ENCODE peak calls at places on chromosomes 16 and 17, in nine cellular contexts. F is stimulated activated CD8-positive, alpha-beta memory T cell treated with anti-CD3 and anti-CD28 coated beads, Interleukin-12 subunit alpha, Interleukin-12 subunit beta, amount 100 ng/mL, for 4 hours; U is effector memory CD4-positive, alpha-beta T cell; Q is ovary; X is activated effector memory CD4-positive, alpha-beta T cell treated with Interleukin-2 at 50 U/mL for 16 hours; H is COR-L47; O is activated CD4-positive, CD25-positive, alpha-beta regulatory T cell treated with anti-CD3 and anti-CD28 coated beads, Interleukin-2, amount 50 U/mL, for 16 hours; E is endothelial cell of umbilical vein; P is stimulated activated CD4-positive, alpha-beta T cell treated with anti-CD3 and anti-CD28 coated beads, Interleukin-4, amount 100 ng/mL, for 4 hours. M is an unnamed sample.

GRCh38 chr16:58025351-58026138 is at the start of gene MMP15:
- DNase-seq in E (peak), O (no peak), F (peak), U (peak), H (peak), X (peak), Q (peak), P (peak), M (peak)

GRCh38 chr16:85754403-85754802 is 3.5 kb upstream of the C16orf74 start:
- DNase-seq in O (no peak), E (no peak), Q (no peak), F (no peak), X (no peak), H (no peak), P (no peak), U (no peak), M (no peak)

GRCh38 chr16:75074920-75075687 is 41.5 kb downstream of the LDHD start:
- DNase-seq in X (peak), O (peak), P (peak), E (peak), U (peak), H (no peak), Q (no peak), F (peak), M (no peak)

GRCh38 chr17:76449126-76449525 is 3.8 kb downstream of the UBE2O start:
- DNase-seq in P (no peak), E (no peak), F (no peak), U (no peak), O (no peak), Q (no peak), X (no peak), H (no peak), M (no peak)

GRCh38 chr17:33038740-33039139 is 47.1 kb downstream of the SPACA3 start:
- DNase-seq in X (no peak), U (no peak), O (no peak), P (no peak), Q (peak), E (peak), F (no peak), H (no peak), M (no peak)

GRCh38 chr16:14586637-14587036 is 43.4 kb downstream of the PARN start:
- DNase-seq in Q (no peak), O (no peak), P (no peak), F (no peak), H (no peak), X (no peak), U (no peak), E (no peak), M (no peak)

GRCh38 chr17:47620503-47621245 is 29.0 kb upstream of the KPNB1 start:
- DNase-seq in X (no peak), H (peak), Q (no peak), U (no peak), O (no peak), P (no peak), F (no peak), E (no peak), M (no peak)

GRCh38 chr17:78724544-78724943 is 57.5 kb downstream of the CYTH1 start:
- DNase-seq in O (no peak), U (no peak), H (no peak), P (no peak), X (no peak), Q (no peak), F (no peak), E (no peak), M (no peak)

GRCh38 chr16:48003226-48003907 is 152.4 kb downstream of the ABCC12 start:
- DNase-seq in E (no peak), H (no peak), X (no peak), F (no peak), U (no peak), Q (no peak), P (no peak), O (no peak), M (no peak)

GRCh38 chr16:67406628-67407027 is 9.6 kb downstream of the ZDHHC1 start:
- DNase-seq in O (no peak), Q (no peak), H (no peak), E (peak), U (no peak), F (no peak), X (no peak), P (no peak), M (no peak)

GRCh38 chr17:36000730-36001108 is 634 bp downstream of the CCL15 start:
- DNase-seq in H (no peak), U (no peak), P (no peak), E (no peak), Q (no peak), O (no peak), F (no peak), X (no peak), M (no peak)

GRCh38 chr16:84501077-84501735 is 3.3 kb downstream of the MEAK7 start:
- DNase-seq in O (no peak), Q (peak), U (no peak), E (no peak), P (no peak), F (no peak), H (no peak), X (no peak), M (no peak)

GRCh38 chr16:17224859-17225258 is 245.9 kb downstream of the XYLT1 start:
- DNase-seq in U (no peak), X (no peak), P (no peak), F (peak), E (no peak), Q (peak), H (no peak), O (no peak), M (peak)

GRCh38 chr17:50909765-50910661 is 43.9 kb upstream of the TOB1 start:
- DNase-seq in U (peak), Q (no peak), F (peak), E (no peak), O (peak), X (peak), P (peak), H (no peak), M (no peak)

GRCh38 chr16:59543641-59544040 is 809.5 kb upstream of the GOT2 start:
- DNase-seq in Q (no peak), F (no peak), H (no peak), U (no peak), E (peak), O (no peak), X (no peak), P (no peak), M (no peak)

GRCh38 chr16:66510298-66510697 is 39.6 kb downstream of the TK2 start:
- DNase-seq in O (no peak), Q (no peak), X (no peak), U (no peak), P (no peak), E (no peak), H (no peak), F (no peak), M (no peak)

GRCh38 chr16:89909777-89910716 is 8.6 kb upstream of the MC1R start:
- DNase-seq in Q (peak), E (peak), F (no peak), O (peak), U (peak), X (peak), H (peak), P (peak), M (peak)

GRCh38 chr16:75481475-75481874 is 13.8 kb downstream of the CHST6 start:
- DNase-seq in Q (no peak), H (no peak), X (no peak), O (no peak), E (no peak), U (no peak), F (no peak), P (no peak), M (no peak)

GRCh38 chr16:70480127-70481105 is 26.0 kb downstream of the FCSK start:
- DNase-seq in Q (no peak), P (no peak), X (no peak), U (no peak), F (no peak), O (no peak), H (no peak), E (no peak), M (no peak)